ENCODE peak calls at places on chromosomes 16 and 17, in eight cellular contexts. W is IMR-90, D is AG04450, R is substantia nigra, V is dorsolateral prefrontal cortex, U is fibroblast of lung, C is HCT116, X is mesenchymal stem cell. T is an unnamed sample.

GRCh38 chr16:57304169-57305061 is 19.9 kb upstream of the PLLP start:
- DNase-seq in W (peak), D (no peak), R (no peak), V (no peak), U (peak), C (no peak), X (peak), T (no peak)

GRCh38 chr17:29131814-29132682 is 48.1 kb downstream of the MYO18A start:
- DNase-seq in W (peak), D (peak), R (no peak), V (no peak), U (peak), C (no peak), X (peak), T (no peak)

GRCh38 chr17:48497103-48497502 is 33.7 kb downstream of the HOXB1 start:
- DNase-seq in W (peak), D (no peak), R (no peak), V (no peak), U (peak), C (no peak), X (peak), T (no peak)

GRCh38 chr17:76240461-76241204 is at the start of gene RNF157:
- DNase-seq in W (peak), D (no peak), R (peak), V (peak), U (peak), C (no peak), X (peak), T (no peak)

GRCh38 chr16:29705030-29705429 is 26.1 kb downstream of the QPRT start:
- DNase-seq in W (no peak), D (no peak), R (no peak), V (no peak), U (no peak), C (no peak), X (no peak), T (no peak)

GRCh38 chr17:3744032-3744431 is 20.3 kb downstream of the HASPIN start:
- DNase-seq in W (peak), D (no peak), R (no peak), V (no peak), U (peak), C (no peak), X (peak), T (no peak)

GRCh38 chr17:20234266-20234665 is 225.1 kb downstream of the SPECC1 start:
- DNase-seq in W (no peak), D (no peak), R (no peak), V (no peak), U (no peak), C (no peak), X (no peak), T (no peak)

GRCh38 chr17:65173951-65174683 is 36.9 kb downstream of the RGS9 start:
- DNase-seq in W (no peak), D (no peak), R (no peak), V (no peak), U (no peak), C (no peak), X (no peak), T (no peak)

GRCh38 chr16:28923652-28924398 is 1.2 kb downstream of the RABEP2 start:
- DNase-seq in W (no peak), D (no peak), R (peak), V (no peak), U (no peak), C (no peak), X (no peak), T (no peak)

GRCh38 chr16:2173916-2174315 is 18.3 kb downstream of the TRAF7 start:
- DNase-seq in W (no peak), D (no peak), R (no peak), V (no peak), U (no peak), C (no peak), X (no peak), T (no peak)

GRCh38 chr17:40358323-40359038 is 6.1 kb downstream of the GJD3 start:
- DNase-seq in W (peak), D (peak), R (peak), V (peak), U (peak), C (peak), X (peak), T (no peak)

GRCh38 chr17:28958820-28959455 is 7.6 kb upstream of the PHF12 start:
- DNase-seq in W (no peak), D (no peak), R (no peak), V (no peak), U (no peak), C (no peak), X (no peak), T (no peak)

GRCh38 chr16:88777801-88778415 is 7.1 kb downstream of the PIEZO1 start:
- DNase-seq in W (no peak), D (no peak), R (no peak), V (no peak), U (no peak), C (no peak), X (no peak), T (no peak)

GRCh38 chr16:64983983-64984382 is 137.9 kb downstream of the CDH11 start:
- DNase-seq in W (peak), D (peak), R (peak), V (peak), U (peak), C (no peak), X (peak), T (peak)

GRCh38 chr16:56525154-56525720 is 5.4 kb upstream of the BBS2 start:
- DNase-seq in W (peak), D (no peak), R (no peak), V (no peak), U (peak), C (no peak), X (no peak), T (no peak)

GRCh38 chr17:76075364-76076099 is 951 bp downstream of the GALR2 start:
- DNase-seq in W (no peak), D (no peak), R (no peak), V (no peak), U (no peak), C (no peak), X (peak), T (no peak)

GRCh38 chr17:75003070-75003956 is 9.2 kb upstream of the MRPL58 start:
- DNase-seq in W (no peak), D (no peak), R (no peak), V (no peak), U (no peak), C (no peak), X (no peak), T (no peak)
- H3K27ac ChIP-seq in W (no peak), D (no peak), R (no peak), V (no peak), U (no peak), C (no peak), X (no peak), T (no peak)

GRCh38 chr17:38508570-38508950 is 80.3 kb downstream of the ARHGAP23 start:
- DNase-seq in W (no peak), D (no peak), R (no peak), V (no peak), U (no peak), C (no peak), X (no peak), T (no peak)

GRCh38 chr17:38509772-38510423 is 81.6 kb downstream of the ARHGAP23 start:
- DNase-seq in W (no peak), D (no peak), R (no peak), V (no peak), U (peak), C (no peak), X (peak), T (no peak)

GRCh38 chr17:38507921-38508569 is 79.8 kb downstream of the ARHGAP23 start:
- DNase-seq in W (no peak), D (no peak), R (no peak), V (no peak), U (no peak), C (no peak), X (no peak), T (no peak)

GRCh38 chr17:38510424-38511125 is 82.3 kb downstream of the ARHGAP23 start:
- DNase-seq in W (no peak), D (no peak), R (no peak), V (no peak), U (peak), C (no peak), X (peak), T (no peak)

DNA sequence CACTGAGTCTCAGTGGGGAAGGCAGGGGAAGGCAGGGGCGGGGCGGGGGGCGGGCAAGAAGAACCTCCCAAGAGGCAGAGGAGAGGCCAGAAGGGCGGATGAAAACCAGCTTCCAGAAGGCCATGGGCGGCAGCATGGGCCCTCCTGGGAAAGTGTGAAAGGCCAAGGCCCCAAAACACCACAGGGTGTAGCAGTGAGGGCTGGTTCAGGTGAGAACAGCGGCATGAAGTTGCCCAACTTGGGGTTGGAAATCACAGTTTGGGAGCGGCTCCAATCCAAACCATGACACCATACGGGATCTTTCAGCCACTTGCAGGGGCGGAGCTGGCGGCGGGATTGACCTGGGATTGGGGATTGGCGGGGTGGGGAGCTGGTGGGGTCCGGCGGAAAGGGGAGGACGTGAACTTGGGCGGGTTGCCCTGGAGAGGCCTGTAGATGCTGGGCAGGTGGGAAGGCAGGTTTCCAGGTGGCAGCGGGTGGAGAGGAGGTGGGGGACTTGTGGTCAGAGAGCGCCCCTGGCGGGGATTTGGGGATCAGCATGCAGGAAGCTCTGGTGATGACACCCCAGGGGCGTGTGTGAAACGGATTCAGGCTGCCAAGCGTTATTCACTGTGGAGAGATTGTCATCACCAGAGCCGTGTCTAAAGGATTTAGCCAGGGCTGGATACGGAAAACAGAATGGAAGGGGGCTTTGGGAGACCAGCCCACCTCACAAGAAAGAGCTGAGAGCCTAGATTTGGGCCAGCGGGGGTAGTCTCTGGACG is 80.9 kb downstream of the ARHGAP23 start:
- DNase-seq in W (peak), D (peak), R (peak), V (peak), U (peak), C (peak), X (peak), T (peak)
- H3K27ac ChIP-seq in W (no peak), D (peak), R (peak), V (peak), U (peak), C (no peak), X (peak), T (peak)

DNA sequence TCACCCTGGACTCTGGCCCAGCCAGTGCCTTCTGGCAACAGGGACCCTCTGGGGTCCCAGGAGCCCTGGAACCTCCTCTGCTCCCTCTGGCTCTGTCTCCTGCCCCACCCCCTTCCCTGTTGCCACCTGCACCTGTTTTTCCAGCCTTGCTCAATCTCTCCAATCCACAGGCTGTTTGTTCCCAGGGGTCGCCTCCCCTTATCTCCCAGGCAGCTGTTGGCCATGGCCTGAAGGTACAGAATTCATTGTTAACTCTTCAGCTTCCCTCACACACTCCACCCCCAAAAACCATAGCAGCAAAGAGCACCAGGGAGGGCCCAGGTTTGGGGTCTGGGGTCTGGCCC is 39.3 kb upstream of the TOB1 start:
- DNase-seq in W (no peak), D (no peak), R (no peak), V (no peak), U (no peak), C (no peak), X (no peak), T (no peak)
- H3K27ac ChIP-seq in W (no peak), D (peak), R (peak), V (no peak), U (no peak), C (no peak), X (no peak), T (peak)

GRCh38 chr17:32847977-32848376 is 28.9 kb downstream of the MYO1D start:
- DNase-seq in W (no peak), D (no peak), R (no peak), V (no peak), U (no peak), C (no peak), X (no peak), T (no peak)

GRCh38 chr17:32846143-32846542 is 30.8 kb downstream of the MYO1D start:
- DNase-seq in W (no peak), D (no peak), R (no peak), V (no peak), U (no peak), C (no peak), X (no peak), T (no peak)

GRCh38 chr17:32852811-32853210 is 24.1 kb downstream of the MYO1D start:
- DNase-seq in W (no peak), D (no peak), R (no peak), V (no peak), U (no peak), C (no peak), X (no peak), T (no peak)

GRCh38 chr17:32854177-32854576 is 22.7 kb downstream of the MYO1D start:
- DNase-seq in W (no peak), D (no peak), R (no peak), V (no peak), U (no peak), C (peak), X (no peak), T (no peak)

GRCh38 chr17:32849879-32850278 is 27.0 kb downstream of the MYO1D start:
- DNase-seq in W (no peak), D (no peak), R (no peak), V (no peak), U (no peak), C (no peak), X (no peak), T (no peak)
- H3K27ac ChIP-seq in W (no peak), D (no peak), R (no peak), V (no peak), U (no peak), C (no peak), X (no peak), T (no peak)

DNA sequence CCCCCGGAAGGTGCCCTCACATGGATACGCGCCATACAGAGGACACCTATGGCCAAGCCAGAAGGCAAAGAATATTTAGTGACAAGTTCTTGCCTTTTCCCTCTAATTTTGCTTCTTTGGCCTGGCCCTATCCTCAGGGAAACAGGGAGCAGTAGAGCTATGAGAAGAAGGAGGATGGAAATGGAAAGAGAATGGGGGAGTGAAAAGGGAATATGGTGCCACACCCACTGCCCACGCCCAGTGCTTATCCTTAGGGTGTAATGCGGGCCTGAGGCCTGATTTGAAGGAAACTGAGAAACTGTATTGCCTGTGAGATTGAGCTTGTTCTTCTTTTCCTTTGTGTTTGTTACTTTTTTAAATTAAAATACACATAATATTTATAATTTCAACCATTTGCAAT is 255.1 kb downstream of the HS3ST3A1 start:
- DNase-seq in W (no peak), D (no peak), R (no peak), V (no peak), U (no peak), C (no peak), X (no peak), T (no peak)
- H3K27ac ChIP-seq in W (peak), D (peak), R (no peak), V (no peak), U (peak), C (peak), X (no peak), T (peak)

GRCh38 chr17:18267366-18267765 is 6.9 kb downstream of the MIEF2 start:
- DNase-seq in W (no peak), D (no peak), R (no peak), V (no peak), U (no peak), C (no peak), X (no peak), T (no peak)
- H3K27ac ChIP-seq in W (no peak), D (no peak), R (no peak), V (no peak), U (no peak), C (no peak), X (no peak), T (peak)

GRCh38 chr17:67421869-67422273 is 44.8 kb downstream of the PITPNC1 start:
- DNase-seq in W (peak), D (peak), R (no peak), V (no peak), U (peak), C (peak), X (peak), T (peak)
- H3K27ac ChIP-seq in W (no peak), D (no peak), R (no peak), V (no peak), U (no peak), C (peak), X (no peak), T (peak)